ENCODE peak calls at places on chromosomes 4 and X, in eight cellular contexts. One of them, this sample, is unnamed.

GRCh38 chrX:81202989-81203388 is 1.1 kb downstream of the SH3BGRL start:
- DNase-seq in HFFc6: no peak
- DNase-seq in IMR-90: no peak
- DNase-seq in esophagus squamous epithelium: no peak
- DNase-seq in brain microvascular endothelial cell: no peak
- DNase-seq in pancreas: no peak
- DNase-seq in AG09319: no peak
- DNase-seq in epithelial cell of esophagus: no peak
- DNase-seq in this sample: no peak

GRCh38 chrX:70755850-70756249 is 152.7 kb downstream of the TEX11 start:
- DNase-seq in HFFc6: no peak
- DNase-seq in IMR-90: no peak
- DNase-seq in esophagus squamous epithelium: no peak
- DNase-seq in brain microvascular endothelial cell: no peak
- DNase-seq in pancreas: no peak
- DNase-seq in AG09319: no peak
- DNase-seq in epithelial cell of esophagus: no peak
- DNase-seq in this sample: no peak

GRCh38 chrX:103343105-103343504 is 13.1 kb downstream of the TCEAL7 start:
- DNase-seq in HFFc6: peak; percentile 32
- DNase-seq in IMR-90: peak; percentile 55
- DNase-seq in esophagus squamous epithelium: no peak
- DNase-seq in brain microvascular endothelial cell: peak; percentile 42
- DNase-seq in pancreas: no peak
- DNase-seq in AG09319: no peak
- DNase-seq in epithelial cell of esophagus: peak; percentile 48
- DNase-seq in this sample: peak; percentile 39

GRCh38 chrX:147978931-147979330 is 2.2 kb upstream of the FMR1NB start:
- DNase-seq in HFFc6: peak; percentile 1
- DNase-seq in IMR-90: no peak
- DNase-seq in esophagus squamous epithelium: no peak
- DNase-seq in brain microvascular endothelial cell: no peak
- DNase-seq in pancreas: no peak
- DNase-seq in AG09319: no peak
- DNase-seq in epithelial cell of esophagus: peak; percentile 9
- DNase-seq in this sample: no peak

GRCh38 chr4:89221175-89221867 is 86.3 kb downstream of the GPRIN3 start:
- DNase-seq in HFFc6: no peak
- DNase-seq in IMR-90: no peak
- DNase-seq in esophagus squamous epithelium: no peak
- DNase-seq in brain microvascular endothelial cell: no peak
- DNase-seq in pancreas: no peak
- DNase-seq in AG09319: no peak
- DNase-seq in epithelial cell of esophagus: no peak
- DNase-seq in this sample: no peak

GRCh38 chrX:107736781-107737531 is 38.6 kb downstream of the TSC22D3 start:
- DNase-seq in HFFc6: no peak
- DNase-seq in IMR-90: no peak
- DNase-seq in esophagus squamous epithelium: no peak
- DNase-seq in brain microvascular endothelial cell: no peak
- DNase-seq in pancreas: no peak
- DNase-seq in AG09319: no peak
- DNase-seq in epithelial cell of esophagus: no peak
- DNase-seq in this sample: no peak

GRCh38 chr4:41038304-41038703 is 176.0 kb downstream of the APBB2 start:
- DNase-seq in HFFc6: no peak
- DNase-seq in IMR-90: no peak
- DNase-seq in esophagus squamous epithelium: no peak
- DNase-seq in brain microvascular endothelial cell: no peak
- DNase-seq in pancreas: no peak
- DNase-seq in AG09319: no peak
- DNase-seq in epithelial cell of esophagus: no peak
- DNase-seq in this sample: no peak

GRCh38 chr4:52842788-52843187 is 19.3 kb upstream of the RASL11B start:
- DNase-seq in HFFc6: no peak
- DNase-seq in IMR-90: no peak
- DNase-seq in esophagus squamous epithelium: no peak
- DNase-seq in brain microvascular endothelial cell: no peak
- DNase-seq in pancreas: no peak
- DNase-seq in AG09319: no peak
- DNase-seq in epithelial cell of esophagus: no peak
- DNase-seq in this sample: no peak

GRCh38 chr4:133802741-133803140 is 398.8 kb downstream of the PABPC4L start:
- DNase-seq in HFFc6: peak; percentile 17
- DNase-seq in IMR-90: peak; percentile 75
- DNase-seq in esophagus squamous epithelium: no peak
- DNase-seq in brain microvascular endothelial cell: peak; percentile 26
- DNase-seq in pancreas: no peak
- DNase-seq in AG09319: no peak
- DNase-seq in epithelial cell of esophagus: peak; percentile 2
- DNase-seq in this sample: no peak

GRCh38 chrX:69093960-69094935 is 71.0 kb downstream of the PJA1 start:
- DNase-seq in HFFc6: peak; percentile 39
- DNase-seq in IMR-90: peak; percentile 60
- DNase-seq in esophagus squamous epithelium: no peak
- DNase-seq in brain microvascular endothelial cell: peak; percentile 44
- DNase-seq in pancreas: no peak
- DNase-seq in AG09319: peak; percentile 23
- DNase-seq in epithelial cell of esophagus: peak; percentile 64
- DNase-seq in this sample: peak; percentile 59

GRCh38 chr4:140609548-140610425 is 41.0 kb upstream of the UCP1 start:
- DNase-seq in HFFc6: peak; percentile 58
- DNase-seq in IMR-90: peak; percentile 55
- DNase-seq in esophagus squamous epithelium: no peak
- DNase-seq in brain microvascular endothelial cell: peak; percentile 28
- DNase-seq in pancreas: peak; percentile 36
- DNase-seq in AG09319: peak; percentile 11
- DNase-seq in epithelial cell of esophagus: peak; percentile 48
- DNase-seq in this sample: peak; percentile 70

GRCh38 chr4:3387154-3387942 is 54.4 kb upstream of the HGFAC start:
- DNase-seq in HFFc6: no peak
- DNase-seq in IMR-90: no peak
- DNase-seq in esophagus squamous epithelium: no peak
- DNase-seq in brain microvascular endothelial cell: no peak
- DNase-seq in pancreas: no peak
- DNase-seq in AG09319: no peak
- DNase-seq in epithelial cell of esophagus: peak; percentile 31
- DNase-seq in this sample: peak; percentile 82

GRCh38 chr4:9703391-9703790 is 78.0 kb upstream of the DRD5 start:
- DNase-seq in HFFc6: no peak
- DNase-seq in IMR-90: no peak
- DNase-seq in esophagus squamous epithelium: no peak
- DNase-seq in brain microvascular endothelial cell: peak; percentile 34
- DNase-seq in pancreas: peak; percentile 47
- DNase-seq in AG09319: no peak
- DNase-seq in epithelial cell of esophagus: peak; percentile 47
- DNase-seq in this sample: peak; percentile 65

GRCh38 chr4:128665514-128665913 is 144.0 kb upstream of the JADE1 start:
- DNase-seq in HFFc6: no peak
- DNase-seq in IMR-90: peak; percentile 20
- DNase-seq in esophagus squamous epithelium: no peak
- DNase-seq in brain microvascular endothelial cell: no peak
- DNase-seq in pancreas: no peak
- DNase-seq in AG09319: no peak
- DNase-seq in epithelial cell of esophagus: no peak
- DNase-seq in this sample: no peak

GRCh38 chr4:156228706-156229105 is 275.0 kb upstream of the CTSO start:
- DNase-seq in HFFc6: peak; percentile 11
- DNase-seq in IMR-90: peak; percentile 11
- DNase-seq in esophagus squamous epithelium: no peak
- DNase-seq in brain microvascular endothelial cell: no peak
- DNase-seq in pancreas: no peak
- DNase-seq in AG09319: no peak
- DNase-seq in epithelial cell of esophagus: no peak
- DNase-seq in this sample: no peak

GRCh38 chr4:110634320-110635154 is 11.7 kb upstream of the PITX2 start:
- DNase-seq in HFFc6: no peak
- DNase-seq in IMR-90: no peak
- DNase-seq in esophagus squamous epithelium: no peak
- DNase-seq in brain microvascular endothelial cell: no peak
- DNase-seq in pancreas: no peak
- DNase-seq in AG09319: no peak
- DNase-seq in epithelial cell of esophagus: no peak
- DNase-seq in this sample: peak; percentile 22

GRCh38 chr4:17463606-17464005 is 48.3 kb downstream of the QDPR start:
- DNase-seq in HFFc6: no peak
- DNase-seq in IMR-90: no peak
- DNase-seq in esophagus squamous epithelium: no peak
- DNase-seq in brain microvascular endothelial cell: no peak
- DNase-seq in pancreas: no peak
- DNase-seq in AG09319: no peak
- DNase-seq in epithelial cell of esophagus: no peak
- DNase-seq in this sample: no peak

GRCh38 chrX:65591206-65591605 is 56.6 kb upstream of the LAS1L start:
- DNase-seq in HFFc6: no peak
- DNase-seq in IMR-90: no peak
- DNase-seq in esophagus squamous epithelium: no peak
- DNase-seq in brain microvascular endothelial cell: no peak
- DNase-seq in pancreas: no peak
- DNase-seq in AG09319: no peak
- DNase-seq in epithelial cell of esophagus: no peak
- DNase-seq in this sample: no peak

DNA sequence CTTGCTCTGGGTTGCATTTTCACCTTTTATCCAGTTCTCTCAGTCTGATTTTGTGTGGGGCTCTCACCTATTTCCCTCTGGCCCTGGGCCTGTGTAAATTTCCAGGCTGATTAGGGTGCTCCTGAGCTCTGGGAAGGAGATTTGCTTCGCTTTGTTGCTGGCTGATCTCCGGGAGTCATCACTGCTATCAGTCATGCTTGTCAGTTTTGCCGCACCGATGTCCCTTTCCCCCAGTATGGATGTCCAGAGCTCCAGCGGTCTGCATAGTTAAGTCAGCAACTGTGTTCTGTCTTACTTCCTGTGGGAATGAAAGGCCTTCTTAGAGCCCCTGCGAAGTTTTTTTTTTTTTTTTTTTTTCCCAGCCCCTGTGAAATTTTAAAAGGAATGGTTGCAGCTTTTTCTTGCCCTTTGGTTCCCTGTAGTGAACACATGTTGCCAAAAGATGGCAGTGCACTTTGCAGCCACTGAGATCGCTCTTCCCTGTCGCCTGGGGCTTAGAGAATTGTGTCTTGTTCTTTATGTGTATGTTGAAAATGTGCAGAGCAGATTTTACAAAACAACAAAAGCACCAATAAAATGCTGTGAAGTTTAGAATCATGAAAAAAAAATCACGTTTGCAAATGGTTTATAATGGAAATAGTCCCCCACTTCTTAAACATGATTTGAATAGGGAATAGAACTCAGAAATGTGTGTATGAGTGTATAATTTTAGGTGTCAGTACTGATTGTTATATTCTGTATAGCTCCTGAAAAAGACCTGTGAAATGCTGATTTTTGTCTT is 109.2 kb upstream of the SLC4A4 start:
- DNase-seq in HFFc6: peak; percentile 58
- DNase-seq in IMR-90: peak; percentile 81
- DNase-seq in esophagus squamous epithelium: no peak
- DNase-seq in brain microvascular endothelial cell: peak; percentile 43
- DNase-seq in pancreas: no peak
- DNase-seq in AG09319: no peak
- DNase-seq in epithelial cell of esophagus: peak; percentile 58
- DNase-seq in this sample: peak; percentile 41
- TF ChIP-seq CTCF in HFFc6: peak; percentile 84
- TF ChIP-seq CTCF in IMR-90: peak; percentile 75
- TF ChIP-seq CTCF in esophagus squamous epithelium: peak; percentile 58
- TF ChIP-seq CTCF in brain microvascular endothelial cell: peak; percentile 85
- TF ChIP-seq CTCF in pancreas: peak; percentile 48
- TF ChIP-seq CTCF in AG09319: peak; percentile 83
- TF ChIP-seq CTCF in epithelial cell of esophagus: peak; percentile 86
- TF ChIP-seq CTCF in this sample: peak; percentile 55

GRCh38 chrX:46279214-46279924 is 265.9 kb downstream of the ZNF674 start:
- DNase-seq in HFFc6: no peak
- DNase-seq in IMR-90: no peak
- DNase-seq in esophagus squamous epithelium: no peak
- DNase-seq in brain microvascular endothelial cell: no peak
- DNase-seq in pancreas: no peak
- DNase-seq in AG09319: no peak
- DNase-seq in epithelial cell of esophagus: no peak
- DNase-seq in this sample: no peak
- TF ChIP-seq CTCF in HFFc6: no peak
- TF ChIP-seq CTCF in IMR-90: no peak
- TF ChIP-seq CTCF in esophagus squamous epithelium: no peak
- TF ChIP-seq CTCF in brain microvascular endothelial cell: no peak
- TF ChIP-seq CTCF in pancreas: no peak
- TF ChIP-seq CTCF in AG09319: peak; percentile 19
- TF ChIP-seq CTCF in epithelial cell of esophagus: no peak
- TF ChIP-seq CTCF in this sample: no peak

DNA sequence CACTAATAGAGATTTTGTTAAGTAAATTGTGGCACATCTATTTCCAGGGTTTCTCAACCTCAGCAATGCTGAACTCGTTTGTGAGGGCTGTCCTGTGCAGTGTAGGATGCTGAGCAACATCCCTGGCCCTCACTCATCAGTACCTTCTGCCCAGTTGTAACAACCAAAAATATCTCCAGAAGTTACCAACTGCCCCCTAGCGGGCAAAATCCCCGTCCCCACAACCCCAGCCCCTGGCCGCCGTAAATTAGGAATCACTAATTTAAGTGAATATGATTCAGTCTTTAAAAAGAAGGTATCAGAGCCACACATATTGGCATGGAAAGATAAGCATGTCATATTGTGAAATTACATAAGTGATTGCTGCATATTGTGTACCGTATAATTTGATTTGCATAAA is 123.4 kb downstream of the ASB9 start:
- DNase-seq in HFFc6: no peak
- DNase-seq in IMR-90: no peak
- DNase-seq in esophagus squamous epithelium: no peak
- DNase-seq in brain microvascular endothelial cell: peak; percentile 12
- DNase-seq in pancreas: no peak
- DNase-seq in AG09319: no peak
- DNase-seq in epithelial cell of esophagus: peak; percentile 3
- DNase-seq in this sample: no peak
- TF ChIP-seq CTCF in HFFc6: peak; percentile 78
- TF ChIP-seq CTCF in IMR-90: peak; percentile 42
- TF ChIP-seq CTCF in esophagus squamous epithelium: no peak
- TF ChIP-seq CTCF in brain microvascular endothelial cell: peak; percentile 60
- TF ChIP-seq CTCF in pancreas: peak; percentile 25
- TF ChIP-seq CTCF in AG09319: peak; percentile 37
- TF ChIP-seq CTCF in epithelial cell of esophagus: peak; percentile 35
- TF ChIP-seq CTCF in this sample: no peak

GRCh38 chr4:188714488-188714887 is 575.2 kb downstream of the TRIML1 start:
- DNase-seq in HFFc6: no peak
- DNase-seq in IMR-90: peak; percentile 23
- DNase-seq in esophagus squamous epithelium: no peak
- DNase-seq in brain microvascular endothelial cell: no peak
- DNase-seq in pancreas: no peak
- DNase-seq in AG09319: peak; percentile 27
- DNase-seq in epithelial cell of esophagus: no peak
- DNase-seq in this sample: no peak

GRCh38 chr4:188722911-188723310 is 583.7 kb downstream of the TRIML1 start:
- DNase-seq in HFFc6: no peak
- DNase-seq in IMR-90: peak; percentile 22
- DNase-seq in esophagus squamous epithelium: no peak
- DNase-seq in brain microvascular endothelial cell: no peak
- DNase-seq in pancreas: no peak
- DNase-seq in AG09319: no peak
- DNase-seq in epithelial cell of esophagus: no peak
- DNase-seq in this sample: no peak

GRCh38 chr4:188714907-188715306 is 575.7 kb downstream of the TRIML1 start:
- DNase-seq in HFFc6: no peak
- DNase-seq in IMR-90: peak; percentile 83
- DNase-seq in esophagus squamous epithelium: no peak
- DNase-seq in brain microvascular endothelial cell: peak; percentile 70
- DNase-seq in pancreas: no peak
- DNase-seq in AG09319: peak; percentile 27
- DNase-seq in epithelial cell of esophagus: peak; percentile 4
- DNase-seq in this sample: no peak

GRCh38 chr4:188719794-188720193 is 580.6 kb downstream of the TRIML1 start:
- DNase-seq in HFFc6: no peak
- DNase-seq in IMR-90: no peak
- DNase-seq in esophagus squamous epithelium: no peak
- DNase-seq in brain microvascular endothelial cell: no peak
- DNase-seq in pancreas: no peak
- DNase-seq in AG09319: no peak
- DNase-seq in epithelial cell of esophagus: no peak
- DNase-seq in this sample: no peak
- TF ChIP-seq CTCF in HFFc6: peak; percentile 57
- TF ChIP-seq CTCF in IMR-90: peak; percentile 26
- TF ChIP-seq CTCF in esophagus squamous epithelium: no peak
- TF ChIP-seq CTCF in brain microvascular endothelial cell: peak; percentile 19
- TF ChIP-seq CTCF in pancreas: no peak
- TF ChIP-seq CTCF in AG09319: no peak
- TF ChIP-seq CTCF in epithelial cell of esophagus: peak; percentile 15
- TF ChIP-seq CTCF in this sample: no peak

This sample was measured in GM20000.